ENCODE peak calls at places on chromosomes 12 and 14, in seven cellular contexts. J is uterus, R is HCT116, T is spleen, B is tibial nerve, S is stomach, C is right lobe of liver. Z is an unnamed sample.
A peak's percentile ranks its signal among the peaks of the same experiment; 100 is the strongest.

GRCh38 chr12:109804820-109805761 is 28.1 kb downstream of the TRPV4 start:
- DNase-seq in J (peak; percentile 57), R (peak; percentile 15), T (peak; percentile 92), B (peak; percentile 64), S (peak; percentile 72), C (peak; percentile 75), Z (peak; percentile 50)

GRCh38 chr12:30779578-30779977 is 24.8 kb upstream of the CAPRIN2 start:
- DNase-seq in J (no peak), R (no peak), T (no peak), B (no peak), S (no peak), C (no peak), Z (no peak)

GRCh38 chr12:685388-685787 is 22.1 kb upstream of the NINJ2 start:
- DNase-seq in J (no peak), R (no peak), T (peak; percentile 85), B (no peak), S (no peak), C (no peak), Z (no peak)

GRCh38 chr12:124020398-124021024 is 47.5 kb downstream of the ZNF664 start:
- DNase-seq in J (peak; percentile 41), R (no peak), T (no peak), B (peak; percentile 39), S (no peak), C (no peak), Z (no peak)

GRCh38 chr12:54394281-54394719 is 9.8 kb upstream of the ZNF385A start:
- DNase-seq in J (no peak), R (peak; percentile 45), T (no peak), B (peak; percentile 77), S (peak; percentile 56), C (no peak), Z (peak; percentile 58)

GRCh38 chr12:11689591-11690158 is 40.2 kb downstream of the ETV6 start:
- DNase-seq in J (no peak), R (no peak), T (no peak), B (no peak), S (no peak), C (no peak), Z (no peak)

GRCh38 chr12:22935090-22935489 is 310.1 kb downstream of the ETNK1 start:
- DNase-seq in J (no peak), R (no peak), T (no peak), B (no peak), S (no peak), C (no peak), Z (peak; percentile 28)

GRCh38 chr12:32533971-32534590 is 134.7 kb downstream of the FGD4 start:
- DNase-seq in J (peak; percentile 22), R (peak; percentile 1), T (no peak), B (peak; percentile 53), S (peak; percentile 69), C (peak; percentile 91), Z (peak; percentile 60)

GRCh38 chr14:87896393-87897380 is 96.3 kb downstream of the GALC start:
- DNase-seq in J (no peak), R (peak; percentile 24), T (no peak), B (peak; percentile 27), S (no peak), C (no peak), Z (no peak)

GRCh38 chr12:50947932-50948331 is 4.4 kb upstream of the HIGD1C start:
- DNase-seq in J (no peak), R (no peak), T (no peak), B (no peak), S (no peak), C (no peak), Z (no peak)

GRCh38 chr14:91286530-91286937 is 42.0 kb upstream of the GPR68 start:
- DNase-seq in J (peak; percentile 74), R (peak; percentile 49), T (peak; percentile 88), B (peak; percentile 88), S (peak; percentile 82), C (peak; percentile 77), Z (peak; percentile 82)

GRCh38 chr12:121253638-121254335 is 42.7 kb downstream of the CAMKK2 start:
- DNase-seq in J (no peak), R (no peak), T (no peak), B (no peak), S (no peak), C (no peak), Z (no peak)

GRCh38 chr12:64682572-64683277 is 72.4 kb downstream of the RASSF3 start:
- DNase-seq in J (peak; percentile 82), R (no peak), T (no peak), B (no peak), S (no peak), C (no peak), Z (peak; percentile 79)

GRCh38 chr14:106840258-106840657 is 1313.9 kb downstream of the TMEM121 start:
- DNase-seq in J (no peak), R (no peak), T (no peak), B (no peak), S (no peak), C (no peak), Z (no peak)

GRCh38 chr12:27185234-27186045 is 58.6 kb upstream of the STK38L start:
- DNase-seq in J (no peak), R (no peak), T (no peak), B (no peak), S (no peak), C (no peak), Z (no peak)

GRCh38 chr14:81509321-81509720 is 24.3 kb downstream of the SEL1L start:
- DNase-seq in J (no peak), R (no peak), T (no peak), B (no peak), S (no peak), C (no peak), Z (no peak)

GRCh38 chr12:119594772-119595445 is 1.3 kb downstream of the TMEM233 start:
- DNase-seq in J (no peak), R (no peak), T (no peak), B (no peak), S (no peak), C (peak; percentile 68), Z (peak; percentile 33)

GRCh38 chr12:122635471-122635870 is 67.7 kb downstream of the HCAR2 start:
- DNase-seq in J (no peak), R (no peak), T (no peak), B (no peak), S (no peak), C (no peak), Z (no peak)

GRCh38 chr12:7645395-7646177 is 20.1 kb downstream of the APOBEC1 start:
- DNase-seq in J (no peak), R (peak; percentile 24), T (no peak), B (peak; percentile 69), S (no peak), C (no peak), Z (no peak)

GRCh38 chr12:6038160-6038559 is 86.3 kb downstream of the VWF start:
- DNase-seq in J (no peak), R (peak; percentile 91), T (no peak), B (no peak), S (peak; percentile 50), C (peak; percentile 68), Z (no peak)

GRCh38 chr14:51239813-51240803 is at the start of gene TMX1:
- DNase-seq in J (peak; percentile 96), R (peak; percentile 97), T (peak; percentile 97), B (peak; percentile 86), S (peak; percentile 94), C (peak; percentile 97), Z (peak; percentile 96)
- TF ChIP-seq POLR2A in J (peak; percentile 63), R (peak; percentile 92), T (peak; percentile 86), B (peak; percentile 88), S (peak; percentile 59), C (peak; percentile 85), Z (peak; percentile 87)

DNA sequence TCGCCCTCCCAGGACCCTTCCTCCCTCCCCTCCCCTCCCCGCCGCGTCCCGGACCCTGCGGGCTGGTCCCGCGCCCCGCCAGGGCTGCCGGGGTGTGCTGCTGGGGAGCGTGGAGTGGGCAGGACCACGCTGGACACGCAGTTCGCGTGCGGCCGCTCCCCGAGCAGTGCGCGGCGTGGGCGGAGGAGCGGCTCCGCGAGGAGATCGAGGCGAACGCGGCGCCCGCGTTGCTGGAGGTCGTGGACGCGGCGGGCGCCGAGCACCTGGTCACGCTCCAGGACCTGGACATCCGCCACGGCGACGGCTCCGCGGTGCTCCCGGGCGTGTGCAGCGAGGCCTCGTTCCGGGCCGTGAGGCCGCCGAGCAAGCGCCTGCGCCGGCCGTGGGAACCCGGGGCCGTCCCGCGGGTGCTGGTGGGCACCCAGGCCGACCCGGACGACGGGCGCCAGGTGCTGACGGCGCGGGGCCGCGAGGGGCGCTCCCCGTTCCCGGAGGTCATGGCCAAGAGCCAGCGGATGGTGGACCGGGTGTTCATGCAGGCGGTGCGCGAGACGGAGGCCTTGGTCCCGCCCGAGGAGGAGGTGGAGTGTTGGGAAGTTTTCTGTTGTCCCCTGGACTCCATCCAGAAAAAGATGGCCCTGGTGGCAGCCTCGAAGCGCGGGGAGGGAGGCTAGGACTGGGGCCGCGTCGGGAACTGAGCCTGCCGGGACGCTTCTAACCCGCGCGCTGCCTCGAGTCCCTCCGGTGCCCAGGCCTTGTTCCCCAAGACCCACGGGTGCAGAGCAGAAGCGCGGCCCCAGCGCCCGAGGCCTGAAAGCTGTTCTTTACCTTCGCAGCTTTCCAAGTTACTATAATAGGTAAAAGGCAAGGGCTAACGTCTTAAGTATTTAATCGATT is 54.7 kb upstream of the EIF5 start:
- DNase-seq in J (peak; percentile 41), R (no peak), T (no peak), B (no peak), S (no peak), C (peak; percentile 53), Z (no peak)
- H3K27me3 ChIP-seq in J (peaks cover 11% of the 10 kb centered on the region), R (no peaks in the 10 kb centered on the region), T (peaks cover 75% of the 10 kb centered on the region), B (peaks cover 84% of the 10 kb centered on the region), S (peaks cover 24% of the 10 kb centered on the region), C (no peaks in the 10 kb centered on the region), Z (peaks cover 64% of the 10 kb centered on the region)

GRCh38 chr14:68269136-68269535 is 449.6 kb downstream of the RAD51B start:
- DNase-seq in J (no peak), R (no peak), T (no peak), B (no peak), S (no peak), C (no peak), Z (no peak)
- TF ChIP-seq POLR2A in J (no peak), R (no peak), T (no peak), B (no peak), S (no peak), C (no peak), Z (no peak)

DNA sequence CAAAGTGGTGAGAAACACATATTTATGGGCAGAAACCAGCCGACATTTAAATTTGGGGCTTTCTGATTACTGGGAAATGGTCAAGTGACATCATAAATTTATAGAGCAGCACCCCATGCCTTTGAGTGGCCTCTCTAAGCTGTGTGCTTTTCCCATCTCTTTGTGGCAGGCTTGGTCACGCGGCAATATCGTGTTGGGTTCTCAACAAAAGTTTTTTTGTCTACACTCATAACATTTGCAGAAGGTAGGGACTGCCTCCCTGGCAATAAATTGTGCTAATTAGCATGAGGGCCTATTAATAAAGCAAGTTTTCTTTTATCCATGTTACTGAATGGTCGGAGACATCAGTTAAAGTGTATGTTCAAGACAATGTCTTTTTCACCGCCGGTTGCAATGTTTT is 193.5 kb downstream of the PHETA1 start:
- DNase-seq in J (no peak), R (no peak), T (no peak), B (no peak), S (no peak), C (no peak), Z (no peak)
- H3K27me3 ChIP-seq in J (no peaks in the 10 kb centered on the region), R (peaks cover 40% of the 10 kb centered on the region), T (peaks cover 23% of the 10 kb centered on the region), B (peaks cover 11% of the 10 kb centered on the region), S (no peaks in the 10 kb centered on the region), C (no peaks in the 10 kb centered on the region), Z (no peaks in the 10 kb centered on the region)

Z was measured in heart left ventricle.